ENCODE peak calls at places on chromosomes 16 and 17, in nine cellular contexts. One of them, this sample, is unnamed.

GRCh38 chr17:34781571-34782108 is 179.6 kb downstream of the CCT6B start:
- DNase-seq in HT-29: no peak
- DNase-seq in IMR-90: peak
- DNase-seq in AG08396: no peak
- DNase-seq in activated CD8-positive, alpha-beta T cell treated with anti-CD3 and anti-CD28 coated beads for 36 hours: no peak
- DNase-seq in EL: peak
- DNase-seq in AG20443: peak
- DNase-seq in activated T-helper 9 cell treated with anti-CD3 and anti-CD28 coated beads, Interleukin-2, amount 50 U/mL, for 16 hours: no peak
- DNase-seq in GM23248: peak
- DNase-seq in this sample: no peak

GRCh38 chr16:19008770-19009169 is 25.0 kb downstream of the TMC7 start:
- DNase-seq in HT-29: no peak
- DNase-seq in IMR-90: peak
- DNase-seq in AG08396: no peak
- DNase-seq in activated CD8-positive, alpha-beta T cell treated with anti-CD3 and anti-CD28 coated beads for 36 hours: no peak
- DNase-seq in EL: peak
- DNase-seq in AG20443: peak
- DNase-seq in activated T-helper 9 cell treated with anti-CD3 and anti-CD28 coated beads, Interleukin-2, amount 50 U/mL, for 16 hours: no peak
- DNase-seq in GM23248: peak
- DNase-seq in this sample: no peak

GRCh38 chr17:65041518-65041917 is 15.0 kb downstream of the GNA13 start:
- DNase-seq in HT-29: no peak
- DNase-seq in IMR-90: no peak
- DNase-seq in AG08396: no peak
- DNase-seq in activated CD8-positive, alpha-beta T cell treated with anti-CD3 and anti-CD28 coated beads for 36 hours: peak
- DNase-seq in EL: no peak
- DNase-seq in AG20443: no peak
- DNase-seq in activated T-helper 9 cell treated with anti-CD3 and anti-CD28 coated beads, Interleukin-2, amount 50 U/mL, for 16 hours: no peak
- DNase-seq in GM23248: no peak
- DNase-seq in this sample: no peak

GRCh38 chr17:8894189-8894611 is 26.7 kb upstream of the PIK3R6 start:
- DNase-seq in HT-29: no peak
- DNase-seq in IMR-90: no peak
- DNase-seq in AG08396: no peak
- DNase-seq in activated CD8-positive, alpha-beta T cell treated with anti-CD3 and anti-CD28 coated beads for 36 hours: no peak
- DNase-seq in EL: no peak
- DNase-seq in AG20443: peak
- DNase-seq in activated T-helper 9 cell treated with anti-CD3 and anti-CD28 coated beads, Interleukin-2, amount 50 U/mL, for 16 hours: no peak
- DNase-seq in GM23248: no peak
- DNase-seq in this sample: no peak

GRCh38 chr16:83338941-83339340 is 468.8 kb upstream of the HSBP1 start:
- DNase-seq in HT-29: no peak
- DNase-seq in IMR-90: peak
- DNase-seq in AG08396: no peak
- DNase-seq in activated CD8-positive, alpha-beta T cell treated with anti-CD3 and anti-CD28 coated beads for 36 hours: no peak
- DNase-seq in EL: peak
- DNase-seq in AG20443: no peak
- DNase-seq in activated T-helper 9 cell treated with anti-CD3 and anti-CD28 coated beads, Interleukin-2, amount 50 U/mL, for 16 hours: no peak
- DNase-seq in GM23248: peak
- DNase-seq in this sample: no peak

GRCh38 chr16:70674221-70675014 is 11.4 kb downstream of the MTSS2 start:
- DNase-seq in HT-29: no peak
- DNase-seq in IMR-90: no peak
- DNase-seq in AG08396: no peak
- DNase-seq in activated CD8-positive, alpha-beta T cell treated with anti-CD3 and anti-CD28 coated beads for 36 hours: no peak
- DNase-seq in EL: no peak
- DNase-seq in AG20443: no peak
- DNase-seq in activated T-helper 9 cell treated with anti-CD3 and anti-CD28 coated beads, Interleukin-2, amount 50 U/mL, for 16 hours: no peak
- DNase-seq in GM23248: no peak
- DNase-seq in this sample: no peak

GRCh38 chr16:799948-800833 is at the start of gene GNG13:
- DNase-seq in HT-29: no peak
- DNase-seq in IMR-90: no peak
- DNase-seq in AG08396: no peak
- DNase-seq in activated CD8-positive, alpha-beta T cell treated with anti-CD3 and anti-CD28 coated beads for 36 hours: no peak
- DNase-seq in EL: no peak
- DNase-seq in AG20443: no peak
- DNase-seq in activated T-helper 9 cell treated with anti-CD3 and anti-CD28 coated beads, Interleukin-2, amount 50 U/mL, for 16 hours: no peak
- DNase-seq in GM23248: peak
- DNase-seq in this sample: no peak

GRCh38 chr17:50225693-50226092 is 24.3 kb upstream of the COL1A1 start:
- DNase-seq in HT-29: no peak
- DNase-seq in IMR-90: no peak
- DNase-seq in AG08396: no peak
- DNase-seq in activated CD8-positive, alpha-beta T cell treated with anti-CD3 and anti-CD28 coated beads for 36 hours: no peak
- DNase-seq in EL: no peak
- DNase-seq in AG20443: no peak
- DNase-seq in activated T-helper 9 cell treated with anti-CD3 and anti-CD28 coated beads, Interleukin-2, amount 50 U/mL, for 16 hours: no peak
- DNase-seq in GM23248: no peak
- DNase-seq in this sample: no peak

GRCh38 chr17:32267690-32268205 is 2.1 kb downstream of the RHBDL3 start:
- DNase-seq in HT-29: no peak
- DNase-seq in IMR-90: no peak
- DNase-seq in AG08396: no peak
- DNase-seq in activated CD8-positive, alpha-beta T cell treated with anti-CD3 and anti-CD28 coated beads for 36 hours: peak
- DNase-seq in EL: peak
- DNase-seq in AG20443: peak
- DNase-seq in activated T-helper 9 cell treated with anti-CD3 and anti-CD28 coated beads, Interleukin-2, amount 50 U/mL, for 16 hours: no peak
- DNase-seq in GM23248: no peak
- DNase-seq in this sample: peak

GRCh38 chr17:81189670-81190530 is 23.9 kb upstream of the AATK start:
- DNase-seq in HT-29: peak
- DNase-seq in IMR-90: no peak
- DNase-seq in AG08396: no peak
- DNase-seq in activated CD8-positive, alpha-beta T cell treated with anti-CD3 and anti-CD28 coated beads for 36 hours: no peak
- DNase-seq in EL: no peak
- DNase-seq in AG20443: no peak
- DNase-seq in activated T-helper 9 cell treated with anti-CD3 and anti-CD28 coated beads, Interleukin-2, amount 50 U/mL, for 16 hours: no peak
- DNase-seq in GM23248: peak
- DNase-seq in this sample: no peak

GRCh38 chr17:36936455-36936934 is 780 bp upstream of the LHX1 start:
- DNase-seq in HT-29: no peak
- DNase-seq in IMR-90: no peak
- DNase-seq in AG08396: no peak
- DNase-seq in activated CD8-positive, alpha-beta T cell treated with anti-CD3 and anti-CD28 coated beads for 36 hours: no peak
- DNase-seq in EL: no peak
- DNase-seq in AG20443: peak
- DNase-seq in activated T-helper 9 cell treated with anti-CD3 and anti-CD28 coated beads, Interleukin-2, amount 50 U/mL, for 16 hours: no peak
- DNase-seq in GM23248: no peak
- DNase-seq in this sample: no peak

GRCh38 chr17:39981207-39982068 is 831 bp downstream of the PSMD3 start:
- DNase-seq in HT-29: no peak
- DNase-seq in IMR-90: no peak
- DNase-seq in AG08396: peak
- DNase-seq in activated CD8-positive, alpha-beta T cell treated with anti-CD3 and anti-CD28 coated beads for 36 hours: no peak
- DNase-seq in EL: no peak
- DNase-seq in AG20443: peak
- DNase-seq in activated T-helper 9 cell treated with anti-CD3 and anti-CD28 coated beads, Interleukin-2, amount 50 U/mL, for 16 hours: no peak
- DNase-seq in GM23248: peak
- DNase-seq in this sample: no peak

GRCh38 chr16:25367773-25368172 is 110.1 kb upstream of the ZKSCAN2 start:
- DNase-seq in HT-29: no peak
- DNase-seq in IMR-90: no peak
- DNase-seq in AG08396: no peak
- DNase-seq in activated CD8-positive, alpha-beta T cell treated with anti-CD3 and anti-CD28 coated beads for 36 hours: no peak
- DNase-seq in EL: no peak
- DNase-seq in AG20443: no peak
- DNase-seq in activated T-helper 9 cell treated with anti-CD3 and anti-CD28 coated beads, Interleukin-2, amount 50 U/mL, for 16 hours: no peak
- DNase-seq in GM23248: no peak
- DNase-seq in this sample: no peak

GRCh38 chr16:46638947-46639925 is 18.1 kb upstream of the SHCBP1 start:
- DNase-seq in HT-29: no peak
- DNase-seq in IMR-90: peak
- DNase-seq in AG08396: peak
- DNase-seq in activated CD8-positive, alpha-beta T cell treated with anti-CD3 and anti-CD28 coated beads for 36 hours: no peak
- DNase-seq in EL: peak
- DNase-seq in AG20443: peak
- DNase-seq in activated T-helper 9 cell treated with anti-CD3 and anti-CD28 coated beads, Interleukin-2, amount 50 U/mL, for 16 hours: no peak
- DNase-seq in GM23248: peak
- DNase-seq in this sample: peak

GRCh38 chr16:14309001-14309886 is 238.1 kb downstream of the MRTFB start:
- DNase-seq in HT-29: peak
- DNase-seq in IMR-90: peak
- DNase-seq in AG08396: no peak
- DNase-seq in activated CD8-positive, alpha-beta T cell treated with anti-CD3 and anti-CD28 coated beads for 36 hours: peak
- DNase-seq in EL: peak
- DNase-seq in AG20443: no peak
- DNase-seq in activated T-helper 9 cell treated with anti-CD3 and anti-CD28 coated beads, Interleukin-2, amount 50 U/mL, for 16 hours: no peak
- DNase-seq in GM23248: peak
- DNase-seq in this sample: no peak

GRCh38 chr16:1309888-1310831 is 724 bp downstream of the UBE2I start:
- DNase-seq in HT-29: no peak
- DNase-seq in IMR-90: peak
- DNase-seq in AG08396: peak
- DNase-seq in activated CD8-positive, alpha-beta T cell treated with anti-CD3 and anti-CD28 coated beads for 36 hours: peak
- DNase-seq in EL: peak
- DNase-seq in AG20443: peak
- DNase-seq in activated T-helper 9 cell treated with anti-CD3 and anti-CD28 coated beads, Interleukin-2, amount 50 U/mL, for 16 hours: peak
- DNase-seq in GM23248: peak
- DNase-seq in this sample: no peak

GRCh38 chr17:63919311-63919723 is 678 bp upstream of the GH1 start:
- DNase-seq in HT-29: peak
- DNase-seq in IMR-90: peak
- DNase-seq in AG08396: peak
- DNase-seq in activated CD8-positive, alpha-beta T cell treated with anti-CD3 and anti-CD28 coated beads for 36 hours: peak
- DNase-seq in EL: peak
- DNase-seq in AG20443: peak
- DNase-seq in activated T-helper 9 cell treated with anti-CD3 and anti-CD28 coated beads, Interleukin-2, amount 50 U/mL, for 16 hours: peak
- DNase-seq in GM23248: peak
- DNase-seq in this sample: no peak

GRCh38 chr16:28974007-28974436 is 556 bp upstream of the SPNS1 start:
- DNase-seq in HT-29: peak
- DNase-seq in IMR-90: peak
- DNase-seq in AG08396: peak
- DNase-seq in activated CD8-positive, alpha-beta T cell treated with anti-CD3 and anti-CD28 coated beads for 36 hours: peak
- DNase-seq in EL: peak
- DNase-seq in AG20443: peak
- DNase-seq in activated T-helper 9 cell treated with anti-CD3 and anti-CD28 coated beads, Interleukin-2, amount 50 U/mL, for 16 hours: no peak
- DNase-seq in GM23248: peak
- DNase-seq in this sample: peak

GRCh38 chr16:58533751-58534470 is 18.6 kb downstream of the SETD6 start:
- DNase-seq in HT-29: no peak
- DNase-seq in IMR-90: no peak
- DNase-seq in AG08396: no peak
- DNase-seq in activated CD8-positive, alpha-beta T cell treated with anti-CD3 and anti-CD28 coated beads for 36 hours: no peak
- DNase-seq in EL: no peak
- DNase-seq in AG20443: no peak
- DNase-seq in activated T-helper 9 cell treated with anti-CD3 and anti-CD28 coated beads, Interleukin-2, amount 50 U/mL, for 16 hours: no peak
- DNase-seq in GM23248: no peak
- DNase-seq in this sample: no peak

GRCh38 chr17:29143894-29144293 is 36.3 kb downstream of the MYO18A start:
- DNase-seq in HT-29: peak
- DNase-seq in IMR-90: peak
- DNase-seq in AG08396: no peak
- DNase-seq in activated CD8-positive, alpha-beta T cell treated with anti-CD3 and anti-CD28 coated beads for 36 hours: peak
- DNase-seq in EL: no peak
- DNase-seq in AG20443: no peak
- DNase-seq in activated T-helper 9 cell treated with anti-CD3 and anti-CD28 coated beads, Interleukin-2, amount 50 U/mL, for 16 hours: no peak
- DNase-seq in GM23248: peak
- DNase-seq in this sample: no peak

GRCh38 chr16:17831330-17831729 is 360.6 kb upstream of the XYLT1 start:
- DNase-seq in HT-29: no peak
- DNase-seq in IMR-90: no peak
- DNase-seq in AG08396: no peak
- DNase-seq in activated CD8-positive, alpha-beta T cell treated with anti-CD3 and anti-CD28 coated beads for 36 hours: no peak
- DNase-seq in EL: no peak
- DNase-seq in AG20443: no peak
- DNase-seq in activated T-helper 9 cell treated with anti-CD3 and anti-CD28 coated beads, Interleukin-2, amount 50 U/mL, for 16 hours: no peak
- DNase-seq in GM23248: peak
- DNase-seq in this sample: no peak

GRCh38 chr17:82496529-82497434 is 22.8 kb upstream of the FOXK2 start:
- DNase-seq in HT-29: peak
- DNase-seq in IMR-90: peak
- DNase-seq in AG08396: peak
- DNase-seq in activated CD8-positive, alpha-beta T cell treated with anti-CD3 and anti-CD28 coated beads for 36 hours: peak
- DNase-seq in EL: peak
- DNase-seq in AG20443: peak
- DNase-seq in activated T-helper 9 cell treated with anti-CD3 and anti-CD28 coated beads, Interleukin-2, amount 50 U/mL, for 16 hours: peak
- DNase-seq in GM23248: peak
- DNase-seq in this sample: peak

GRCh38 chr17:76480676-76481075 is 13.3 kb downstream of the AANAT start:
- DNase-seq in HT-29: no peak
- DNase-seq in IMR-90: no peak
- DNase-seq in AG08396: no peak
- DNase-seq in activated CD8-positive, alpha-beta T cell treated with anti-CD3 and anti-CD28 coated beads for 36 hours: peak
- DNase-seq in EL: no peak
- DNase-seq in AG20443: no peak
- DNase-seq in activated T-helper 9 cell treated with anti-CD3 and anti-CD28 coated beads, Interleukin-2, amount 50 U/mL, for 16 hours: no peak
- DNase-seq in GM23248: no peak
- DNase-seq in this sample: no peak

GRCh38 chr16:30875881-30876791 is 17.7 kb downstream of the BCL7C start:
- DNase-seq in HT-29: peak
- DNase-seq in IMR-90: peak
- DNase-seq in AG08396: peak
- DNase-seq in activated CD8-positive, alpha-beta T cell treated with anti-CD3 and anti-CD28 coated beads for 36 hours: peak
- DNase-seq in EL: peak
- DNase-seq in AG20443: peak
- DNase-seq in activated T-helper 9 cell treated with anti-CD3 and anti-CD28 coated beads, Interleukin-2, amount 50 U/mL, for 16 hours: no peak
- DNase-seq in GM23248: peak
- DNase-seq in this sample: peak

GRCh38 chr17:7217113-7217987 is 2.3 kb downstream of the DLG4 start:
- DNase-seq in HT-29: no peak
- DNase-seq in IMR-90: peak
- DNase-seq in AG08396: peak
- DNase-seq in activated CD8-positive, alpha-beta T cell treated with anti-CD3 and anti-CD28 coated beads for 36 hours: peak
- DNase-seq in EL: peak
- DNase-seq in AG20443: peak
- DNase-seq in activated T-helper 9 cell treated with anti-CD3 and anti-CD28 coated beads, Interleukin-2, amount 50 U/mL, for 16 hours: no peak
- DNase-seq in GM23248: peak
- DNase-seq in this sample: peak

GRCh38 chr17:6485646-6486412 is 41.6 kb downstream of the PIMREG start:
- DNase-seq in HT-29: no peak
- DNase-seq in IMR-90: no peak
- DNase-seq in AG08396: no peak
- DNase-seq in activated CD8-positive, alpha-beta T cell treated with anti-CD3 and anti-CD28 coated beads for 36 hours: no peak
- DNase-seq in EL: no peak
- DNase-seq in AG20443: no peak
- DNase-seq in activated T-helper 9 cell treated with anti-CD3 and anti-CD28 coated beads, Interleukin-2, amount 50 U/mL, for 16 hours: no peak
- DNase-seq in GM23248: no peak
- DNase-seq in this sample: no peak

GRCh38 chr17:80899402-80900268 is 92.0 kb upstream of the CHMP6 start:
- DNase-seq in HT-29: peak
- DNase-seq in IMR-90: peak
- DNase-seq in AG08396: peak
- DNase-seq in activated CD8-positive, alpha-beta T cell treated with anti-CD3 and anti-CD28 coated beads for 36 hours: peak
- DNase-seq in EL: peak
- DNase-seq in AG20443: peak
- DNase-seq in activated T-helper 9 cell treated with anti-CD3 and anti-CD28 coated beads, Interleukin-2, amount 50 U/mL, for 16 hours: peak
- DNase-seq in GM23248: peak
- DNase-seq in this sample: no peak

GRCh38 chr17:43791589-43791988 is 11.4 kb downstream of the CFAP97D1 start:
- DNase-seq in HT-29: peak
- DNase-seq in IMR-90: peak
- DNase-seq in AG08396: peak
- DNase-seq in activated CD8-positive, alpha-beta T cell treated with anti-CD3 and anti-CD28 coated beads for 36 hours: no peak
- DNase-seq in EL: peak
- DNase-seq in AG20443: peak
- DNase-seq in activated T-helper 9 cell treated with anti-CD3 and anti-CD28 coated beads, Interleukin-2, amount 50 U/mL, for 16 hours: no peak
- DNase-seq in GM23248: peak
- DNase-seq in this sample: no peak

GRCh38 chr17:57541472-57542394 is 203.4 kb downstream of the CCDC182 start:
- DNase-seq in HT-29: no peak
- DNase-seq in IMR-90: peak
- DNase-seq in AG08396: peak
- DNase-seq in activated CD8-positive, alpha-beta T cell treated with anti-CD3 and anti-CD28 coated beads for 36 hours: no peak
- DNase-seq in EL: peak
- DNase-seq in AG20443: peak
- DNase-seq in activated T-helper 9 cell treated with anti-CD3 and anti-CD28 coated beads, Interleukin-2, amount 50 U/mL, for 16 hours: no peak
- DNase-seq in GM23248: no peak
- DNase-seq in this sample: no peak

GRCh38 chr16:85173981-85174751 is 61.9 kb upstream of the CIBAR2 start:
- DNase-seq in HT-29: peak
- DNase-seq in IMR-90: peak
- DNase-seq in AG08396: peak
- DNase-seq in activated CD8-positive, alpha-beta T cell treated with anti-CD3 and anti-CD28 coated beads for 36 hours: no peak
- DNase-seq in EL: peak
- DNase-seq in AG20443: peak
- DNase-seq in activated T-helper 9 cell treated with anti-CD3 and anti-CD28 coated beads, Interleukin-2, amount 50 U/mL, for 16 hours: no peak
- DNase-seq in GM23248: peak
- DNase-seq in this sample: peak

GRCh38 chr16:50474138-50474537 is 74.1 kb upstream of the NKD1 start:
- DNase-seq in HT-29: no peak
- DNase-seq in IMR-90: no peak
- DNase-seq in AG08396: no peak
- DNase-seq in activated CD8-positive, alpha-beta T cell treated with anti-CD3 and anti-CD28 coated beads for 36 hours: peak
- DNase-seq in EL: no peak
- DNase-seq in AG20443: no peak
- DNase-seq in activated T-helper 9 cell treated with anti-CD3 and anti-CD28 coated beads, Interleukin-2, amount 50 U/mL, for 16 hours: no peak
- DNase-seq in GM23248: no peak
- DNase-seq in this sample: no peak